ENCODE peak calls at places on chromosomes 2 and 18, in ten cellular contexts. Q is AG09319; C is lower lobe of right lung; X is HFFc6; F is BJ; P is CD8-positive, alpha-beta T cell; U is fibroblast of lung; T is HFF-Myc; Z is foreskin fibroblast; E is GM06990. K is an unnamed sample.

GRCh38 chr2:48306409-48307284 is 223.3 kb upstream of the STON1 start:
- DNase-seq in Q (peak), C (no peak), X (no peak), F (no peak), P (no peak), U (peak), T (no peak), Z (peak), E (no peak), K (no peak)

GRCh38 chr2:225074366-225074765 is 32.1 kb upstream of the DOCK10 start:
- DNase-seq in Q (no peak), C (no peak), X (no peak), F (no peak), P (no peak), U (no peak), T (no peak), Z (no peak), E (no peak), K (no peak)

GRCh38 chr18:46069524-46069923 is 2.5 kb downstream of the PSTPIP2 start:
- DNase-seq in Q (no peak), C (no peak), X (no peak), F (no peak), P (no peak), U (peak), T (no peak), Z (peak), E (no peak), K (no peak)

GRCh38 chr18:8854962-8855361 is 149.6 kb downstream of the MTCL1 start:
- DNase-seq in Q (no peak), C (no peak), X (no peak), F (no peak), P (no peak), U (no peak), T (no peak), Z (no peak), E (no peak), K (no peak)

GRCh38 chr2:102028470-102028869 is 36.7 kb downstream of the IL1R2 start:
- DNase-seq in Q (no peak), C (no peak), X (no peak), F (no peak), P (no peak), U (no peak), T (no peak), Z (no peak), E (no peak), K (no peak)

GRCh38 chr18:54923339-54923956 is 35.8 kb downstream of the CCDC68 start:
- DNase-seq in Q (no peak), C (peak), X (no peak), F (no peak), P (no peak), U (no peak), T (no peak), Z (no peak), E (no peak), K (no peak)

GRCh38 chr2:212723226-212723625 is 184.6 kb upstream of the ERBB4 start:
- DNase-seq in Q (peak), C (no peak), X (peak), F (no peak), P (no peak), U (peak), T (no peak), Z (no peak), E (no peak), K (no peak)

GRCh38 chr2:101883860-101884259 is 107.9 kb upstream of the IL1R2 start:
- DNase-seq in Q (peak), C (no peak), X (peak), F (no peak), P (no peak), U (peak), T (peak), Z (peak), E (no peak), K (no peak)

GRCh38 chr2:151946856-151947523 is 118.8 kb upstream of the ARL5A start:
- DNase-seq in Q (no peak), C (no peak), X (no peak), F (no peak), P (no peak), U (peak), T (no peak), Z (peak), E (no peak), K (no peak)

GRCh38 chr2:68839260-68839833 is 31.9 kb downstream of the BMP10 start:
- DNase-seq in Q (no peak), C (no peak), X (no peak), F (no peak), P (no peak), U (no peak), T (no peak), Z (peak), E (no peak), K (no peak)

DNA sequence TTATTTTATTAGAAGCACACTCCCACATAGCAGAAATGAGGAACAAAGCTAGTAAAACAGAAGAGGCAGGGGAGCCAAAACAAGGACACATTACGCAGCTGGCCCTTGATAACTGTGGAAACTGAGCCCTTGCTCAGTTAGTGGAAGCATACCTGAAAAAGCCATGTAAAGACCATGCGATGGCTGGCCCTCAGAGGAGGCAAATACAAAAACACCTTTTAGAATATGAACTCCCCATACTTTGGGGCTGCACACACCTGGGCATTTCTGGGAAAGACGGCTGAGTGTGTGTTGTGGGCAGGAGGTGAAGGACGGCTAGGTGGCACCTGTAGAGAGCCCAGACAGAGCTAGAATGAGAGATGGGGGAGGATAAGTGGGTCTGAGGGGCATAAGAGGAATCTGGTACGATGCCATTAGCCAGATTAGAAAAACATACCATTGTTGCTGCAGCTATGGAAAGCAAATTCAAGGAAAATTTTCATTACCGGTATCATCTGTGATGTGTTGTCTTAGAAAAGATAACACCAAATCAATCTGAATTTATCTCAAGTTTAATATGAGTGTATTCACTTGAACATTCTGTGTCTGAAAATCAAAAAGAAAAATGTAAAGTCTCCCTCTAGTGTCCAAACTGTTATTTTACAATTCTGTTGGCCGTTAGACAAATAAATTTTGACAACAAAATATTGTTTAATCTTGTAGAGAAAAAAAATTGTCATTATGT is 45.2 kb upstream of the SULT1C3 start:
- DNase-seq in Q (no peak), C (no peak), X (no peak), F (no peak), P (no peak), U (no peak), T (no peak), Z (peak), E (no peak), K (no peak)
- TF ChIP-seq CTCF in Q (peak), C (peak), X (peak), F (no peak), P (no peak), U (peak), T (no peak), Z (peak), E (peak), K (no peak)

DNA sequence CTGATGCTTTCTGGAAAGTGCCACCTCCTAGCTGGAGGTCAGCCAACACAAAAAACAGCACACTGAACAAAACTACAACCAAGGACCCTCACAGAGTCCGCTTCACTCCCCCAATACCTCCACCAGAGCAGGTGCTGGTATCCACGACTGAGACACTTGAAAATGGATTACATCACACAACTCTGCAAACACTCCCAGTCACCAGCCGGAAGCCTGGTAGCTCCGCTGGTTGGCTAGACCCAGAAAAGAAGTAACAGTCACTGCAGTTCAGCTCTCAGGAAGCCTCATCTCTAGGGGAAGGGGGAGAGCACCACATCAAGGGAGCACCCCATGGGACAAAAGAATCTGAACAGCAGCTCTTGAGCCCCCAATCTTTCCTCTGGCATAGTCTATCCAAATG is 175.4 kb downstream of the LCLAT1 start:
- DNase-seq in Q (no peak), C (no peak), X (no peak), F (no peak), P (no peak), U (no peak), T (no peak), Z (no peak), E (no peak), K (no peak)
- TF ChIP-seq CTCF in Q (no peak), C (no peak), X (no peak), F (no peak), P (no peak), U (no peak), T (no peak), Z (no peak), E (no peak), K (no peak)

DNA sequence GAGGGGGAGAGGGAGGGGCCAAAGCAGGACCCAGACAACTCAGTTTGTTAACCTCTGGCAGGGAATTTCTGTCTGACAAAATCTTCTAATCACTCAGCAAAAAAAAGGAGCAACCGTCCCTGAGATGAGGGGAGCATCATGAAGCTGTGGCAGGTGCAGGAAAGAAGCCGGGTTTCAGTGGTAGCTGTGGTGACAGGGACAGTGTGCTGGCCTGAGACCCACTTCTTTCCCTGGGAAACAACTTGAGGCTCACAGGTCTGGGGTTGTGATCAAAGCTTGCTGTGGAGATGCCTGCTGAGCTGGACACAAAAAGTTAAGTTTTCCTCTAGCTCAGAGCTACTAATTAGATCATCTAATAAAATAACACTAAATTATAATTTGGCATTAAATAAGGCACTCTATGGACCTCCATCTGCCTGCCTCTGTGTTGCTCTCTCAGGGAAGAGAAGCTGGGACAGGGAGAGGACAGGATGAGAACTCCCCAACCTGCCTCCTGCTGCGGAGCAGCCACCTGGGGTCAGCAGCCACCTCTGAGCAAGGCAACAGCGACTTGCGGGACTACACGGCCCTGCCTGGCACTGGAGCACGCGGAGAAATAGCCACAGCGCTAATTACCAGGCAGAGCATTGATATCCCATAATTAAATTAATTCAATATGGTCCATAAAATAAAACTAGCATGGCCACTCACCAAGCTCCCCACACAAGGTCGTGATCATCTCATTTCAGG is 104.6 kb upstream of the TEX51 start:
- DNase-seq in Q (no peak), C (no peak), X (no peak), F (no peak), P (no peak), U (no peak), T (no peak), Z (no peak), E (no peak), K (no peak)
- TF ChIP-seq CTCF in Q (no peak), C (no peak), X (no peak), F (no peak), P (no peak), U (no peak), T (no peak), Z (no peak), E (no peak), K (peak)

GRCh38 chr2:28955492-28955891 is 25.6 kb upstream of the TOGARAM2 start:
- DNase-seq in Q (no peak), C (no peak), X (no peak), F (no peak), P (no peak), U (no peak), T (no peak), Z (peak), E (no peak), K (no peak)

GRCh38 chr2:28960401-28960800 is 20.7 kb upstream of the TOGARAM2 start:
- DNase-seq in Q (no peak), C (no peak), X (no peak), F (no peak), P (no peak), U (no peak), T (no peak), Z (no peak), E (no peak), K (no peak)

GRCh38 chr2:28958689-28959088 is 22.4 kb upstream of the TOGARAM2 start:
- DNase-seq in Q (peak), C (no peak), X (peak), F (peak), P (no peak), U (peak), T (peak), Z (peak), E (peak), K (peak)

GRCh38 chr2:28956415-28956826 is 24.7 kb upstream of the TOGARAM2 start:
- DNase-seq in Q (no peak), C (peak), X (no peak), F (no peak), P (peak), U (peak), T (no peak), Z (peak), E (no peak), K (no peak)

DNA sequence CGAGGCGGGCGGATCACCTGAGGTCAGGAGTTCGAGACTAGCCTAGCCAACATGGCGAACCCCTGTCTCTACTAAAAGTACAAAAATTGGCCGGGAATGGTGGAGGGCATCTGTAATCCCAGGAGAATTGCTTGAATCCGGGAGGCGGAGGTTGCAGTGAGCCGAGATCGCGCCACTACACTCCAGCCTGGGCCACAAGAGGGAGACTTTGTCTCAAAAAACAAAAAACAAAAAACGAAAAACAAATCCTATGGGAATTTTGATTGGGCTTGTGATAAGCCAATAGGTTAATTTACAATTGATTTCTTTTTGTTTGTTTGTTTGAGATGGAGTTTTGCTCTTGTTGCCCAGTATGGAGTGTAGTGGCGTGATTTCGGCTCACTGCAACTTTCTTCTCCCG is 24.2 kb upstream of the TOGARAM2 start:
- DNase-seq in Q (no peak), C (no peak), X (peak), F (no peak), P (no peak), U (no peak), T (no peak), Z (peak), E (no peak), K (no peak)
- TF ChIP-seq CTCF in Q (peak), C (peak), X (peak), F (peak), P (peak), U (peak), T (peak), Z (peak), E (no peak), K (peak)

GRCh38 chr2:83827618-83828017 is 631.5 kb downstream of the SUCLG1 start:
- DNase-seq in Q (no peak), C (no peak), X (no peak), F (no peak), P (no peak), U (no peak), T (no peak), Z (no peak), E (no peak), K (no peak)
- TF ChIP-seq CTCF in Q (no peak), C (no peak), X (no peak), F (no peak), P (no peak), U (no peak), T (no peak), Z (no peak), E (no peak), K (peak)

DNA sequence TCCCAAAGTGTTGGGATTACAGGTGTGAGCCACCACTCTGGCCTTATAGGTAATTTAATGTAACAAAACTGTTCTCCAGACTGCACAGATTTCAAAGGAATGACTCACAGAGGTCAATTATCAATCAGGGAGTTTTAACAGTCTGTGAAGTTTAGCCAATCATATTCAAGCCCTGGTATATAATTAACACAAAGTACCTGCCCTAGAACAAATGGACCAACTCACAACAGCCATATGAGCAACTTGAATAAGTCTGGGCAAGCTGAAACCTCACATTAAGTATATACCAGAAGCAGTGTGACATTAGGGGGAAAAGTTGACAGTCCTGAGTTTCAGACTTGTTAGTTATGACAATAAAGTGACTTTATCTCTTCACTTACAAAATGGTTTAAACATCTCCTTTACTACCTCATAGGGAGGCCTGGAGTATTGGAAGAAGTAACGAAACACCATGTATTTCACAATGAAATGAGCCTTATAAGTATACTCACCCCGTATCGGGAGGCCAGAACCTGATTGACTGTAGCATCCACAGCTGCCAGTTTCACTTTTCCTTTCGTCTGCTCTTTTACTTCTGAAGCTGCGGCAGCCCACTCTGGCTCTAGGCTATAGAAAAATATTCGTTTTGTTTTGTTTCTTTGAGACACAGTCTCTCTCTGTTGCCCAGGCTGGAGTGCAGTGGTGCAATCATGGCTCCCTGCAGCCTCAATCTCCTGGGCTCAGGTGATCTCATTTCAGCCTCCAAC is 22.2 kb downstream of the PDIA6 start:
- DNase-seq in Q (no peak), C (no peak), X (no peak), F (no peak), P (no peak), U (no peak), T (no peak), Z (no peak), E (no peak), K (peak)
- TF ChIP-seq CTCF in Q (no peak), C (no peak), X (no peak), F (no peak), P (no peak), U (no peak), T (no peak), Z (no peak), E (no peak), K (no peak)

GRCh38 chr2:25165992-25166618 is 2.3 kb downstream of the POMC start:
- DNase-seq in Q (no peak), C (no peak), X (no peak), F (no peak), P (no peak), U (peak), T (no peak), Z (no peak), E (peak), K (no peak)
- TF ChIP-seq CTCF in Q (no peak), C (no peak), X (no peak), F (peak), P (peak), U (peak), T (peak), Z (no peak), E (peak), K (peak)

DNA sequence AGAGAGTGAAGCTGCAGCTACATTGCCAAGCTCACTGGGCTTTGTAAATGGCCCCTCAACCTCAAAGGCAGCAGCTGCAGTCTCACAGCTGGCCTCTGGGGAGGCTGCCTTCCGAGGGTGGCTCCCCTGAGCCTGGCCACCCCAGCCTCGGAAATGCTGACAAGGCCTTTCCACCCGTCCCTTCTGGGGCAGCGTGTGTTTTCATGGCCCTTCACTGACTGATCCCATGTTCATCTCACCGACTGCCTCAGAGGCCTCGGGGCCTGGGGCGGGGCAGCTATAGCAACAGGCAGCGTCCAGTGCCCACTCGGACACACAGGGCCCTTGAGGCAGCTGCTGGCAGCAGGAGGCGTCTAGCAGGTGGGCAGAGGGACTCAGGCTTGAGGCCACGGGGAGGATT is 149.6 kb downstream of the GLI2 start:
- DNase-seq in Q (no peak), C (peak), X (no peak), F (no peak), P (no peak), U (no peak), T (no peak), Z (no peak), E (no peak), K (no peak)
- TF ChIP-seq CTCF in Q (no peak), C (no peak), X (no peak), F (no peak), P (no peak), U (peak), T (no peak), Z (no peak), E (no peak), K (no peak)

K was measured in epithelial cell of proximal tubule.